ENCODE peak calls at places on chromosomes 11 and 22, in five cellular contexts. W is H1, T is A549, M is GM12878, G is HepG2. A is an unnamed sample.

GRCh38 chr11:133945087-133945974 is 11.4 kb downstream of the IGSF9B start:
- DNase-seq in W (no peak), G (no peak), T (no peak), M (no peak), A (peak)

GRCh38 chr22:23088199-23088604 is 17.9 kb downstream of the GNAZ start:
- DNase-seq in W (no peak), M (no peak), T (no peak), G (no peak), A (peak)

GRCh38 chr11:94602430-94603372 is 35.5 kb downstream of the PIWIL4 start:
- DNase-seq in G (peak), M (peak), W (no peak), T (peak), A (peak)

GRCh38 chr11:45997599-45997998 is 75.1 kb downstream of the LARGE2 start:
- DNase-seq in M (no peak), T (no peak), G (no peak), W (no peak), A (peak)

GRCh38 chr22:29328566-29329500 is 13.3 kb upstream of the RASL10A start:
- DNase-seq in T (no peak), M (no peak), G (no peak), W (no peak), A (no peak)

GRCh38 chr22:39592104-39593060 is 21.8 kb downstream of the CACNA1I start:
- DNase-seq in T (peak), W (no peak), M (no peak), G (no peak), A (no peak)

GRCh38 chr22:38716827-38717226 is 11.1 kb downstream of the GTPBP1 start:
- DNase-seq in G (no peak), W (no peak), M (no peak), T (no peak), A (no peak)

GRCh38 chr11:1827095-1827797 is 7.5 kb upstream of the SYT8 start:
- DNase-seq in M (no peak), T (peak), G (peak), W (no peak), A (no peak)

GRCh38 chr11:118638726-118639125 is 31.3 kb downstream of the PHLDB1 start:
- DNase-seq in G (no peak), T (no peak), M (no peak), W (no peak), A (no peak)

GRCh38 chr11:8934735-8935478 is 2.2 kb upstream of the C11orf16 start:
- DNase-seq in T (peak), W (no peak), G (peak), M (no peak), A (no peak)

GRCh38 chr11:27392715-27393114 is 29.7 kb upstream of the CCDC34 start:
- DNase-seq in M (no peak), T (peak), G (peak), W (no peak), A (peak)

GRCh38 chr11:20010106-20010860 is 150.0 kb downstream of the DBX1 start:
- DNase-seq in M (no peak), G (no peak), T (no peak), W (no peak), A (no peak)

GRCh38 chr22:30600925-30601324 is 6.0 kb upstream of the TCN2 start:
- DNase-seq in G (no peak), M (no peak), T (no peak), W (no peak), A (no peak)

GRCh38 chr11:57315491-57315890 is 9.3 kb downstream of the TNKS1BP1 start:
- DNase-seq in M (no peak), W (no peak), G (no peak), T (no peak), A (peak)

GRCh38 chr11:68649851-68650555 is 34.3 kb upstream of the GAL start:
- DNase-seq in G (no peak), T (no peak), M (no peak), W (no peak), A (no peak)

GRCh38 chr22:25898707-25899365 is 156.8 kb downstream of the MYO18B start:
- DNase-seq in G (peak), T (peak), W (peak), M (no peak), A (peak)

GRCh38 chr11:73346186-73346935 is 29.8 kb upstream of the RELT start:
- DNase-seq in T (no peak), G (no peak), M (no peak), W (no peak), A (no peak)

GRCh38 chr11:79600747-79601146 is 159.9 kb upstream of the TENM4 start:
- DNase-seq in T (no peak), W (no peak), G (no peak), M (no peak), A (no peak)

GRCh38 chr11:36149538-36150242 is 139.5 kb downstream of the COMMD9 start:
- DNase-seq in M (peak), G (peak), T (peak), W (peak), A (peak)

GRCh38 chr11:82718307-82718706 is 15.4 kb downstream of the FAM181B start:
- DNase-seq in M (no peak), T (peak), G (peak), W (no peak), A (peak)

GRCh38 chr11:128550967-128551522 is 36.3 kb downstream of the ETS1 start:
- DNase-seq in M (no peak), G (no peak), W (no peak), T (no peak), A (no peak)

GRCh38 chr11:103594283-103594682 is 442.2 kb upstream of the DDI1 start:
- DNase-seq in G (no peak), M (no peak), W (no peak), T (no peak), A (no peak)

GRCh38 chr11:85847436-85847835 is 7.7 kb upstream of the CCDC83 start:
- DNase-seq in M (no peak), T (no peak), W (no peak), G (no peak), A (no peak)

GRCh38 chr22:50530857-50531545 is 1.2 kb upstream of the TYMP start:
- DNase-seq in M (no peak), T (peak), W (no peak), G (peak), A (no peak)

GRCh38 chr11:130471731-130472433 is 23.4 kb downstream of the ADAMTS15 start:
- DNase-seq in M (no peak), T (no peak), W (no peak), G (no peak), A (no peak)

GRCh38 chr11:104484784-104485554 is 321.0 kb upstream of the PDGFD start:
- DNase-seq in W (no peak), T (no peak), G (no peak), M (no peak), A (no peak)

GRCh38 chr11:36139767-36140166 is 149.5 kb downstream of the COMMD9 start:
- DNase-seq in T (no peak), M (no peak), W (no peak), G (no peak), A (no peak)

GRCh38 chr22:38921126-38921525 is 36.3 kb upstream of the APOBEC3A start:
- DNase-seq in T (no peak), W (no peak), M (no peak), G (no peak), A (no peak)

GRCh38 chr22:35882226-35883027 is 146.2 kb downstream of the RBFOX2 start:
- DNase-seq in T (no peak), G (no peak), W (no peak), M (no peak), A (no peak)

GRCh38 chr11:125245299-125245698 is 80.7 kb downstream of the PKNOX2 start:
- DNase-seq in G (no peak), M (no peak), T (no peak), W (no peak), A (no peak)

GRCh38 chr11:14244926-14245325 is 114.1 kb downstream of the RRAS2 start:
- DNase-seq in T (no peak), W (no peak), M (no peak), G (no peak), A (no peak)

GRCh38 chr22:30572840-30573593 is 1.4 kb downstream of the GAL3ST1 start:
- DNase-seq in M (no peak), W (no peak), G (peak), T (peak), A (no peak)

GRCh38 chr22:21766933-21767462 is 31.4 kb upstream of the YPEL1 start:
- DNase-seq in W (no peak), G (no peak), M (no peak), T (no peak), A (no peak)

GRCh38 chr11:123973816-123974215 is 3.8 kb downstream of the OR10S1 start:
- DNase-seq in W (no peak), M (no peak), T (no peak), G (no peak), A (no peak)

GRCh38 chr22:49395617-49396016 is 432.1 kb downstream of the BRD1 start:
- DNase-seq in G (no peak), M (no peak), W (no peak), T (no peak), A (no peak)

GRCh38 chr11:69943506-69943905 is 124.3 kb upstream of the FGF3 start:
- DNase-seq in T (no peak), M (no peak), G (no peak), W (no peak), A (no peak)

GRCh38 chr11:122097419-122098001 is 18.5 kb downstream of the BLID start:
- DNase-seq in G (no peak), W (no peak), T (no peak), M (no peak), A (no peak)
- TF ChIP-seq HDAC2 in G (no peak), W (no peak), T (no peak), M (no peak), A (no peak)

DNA sequence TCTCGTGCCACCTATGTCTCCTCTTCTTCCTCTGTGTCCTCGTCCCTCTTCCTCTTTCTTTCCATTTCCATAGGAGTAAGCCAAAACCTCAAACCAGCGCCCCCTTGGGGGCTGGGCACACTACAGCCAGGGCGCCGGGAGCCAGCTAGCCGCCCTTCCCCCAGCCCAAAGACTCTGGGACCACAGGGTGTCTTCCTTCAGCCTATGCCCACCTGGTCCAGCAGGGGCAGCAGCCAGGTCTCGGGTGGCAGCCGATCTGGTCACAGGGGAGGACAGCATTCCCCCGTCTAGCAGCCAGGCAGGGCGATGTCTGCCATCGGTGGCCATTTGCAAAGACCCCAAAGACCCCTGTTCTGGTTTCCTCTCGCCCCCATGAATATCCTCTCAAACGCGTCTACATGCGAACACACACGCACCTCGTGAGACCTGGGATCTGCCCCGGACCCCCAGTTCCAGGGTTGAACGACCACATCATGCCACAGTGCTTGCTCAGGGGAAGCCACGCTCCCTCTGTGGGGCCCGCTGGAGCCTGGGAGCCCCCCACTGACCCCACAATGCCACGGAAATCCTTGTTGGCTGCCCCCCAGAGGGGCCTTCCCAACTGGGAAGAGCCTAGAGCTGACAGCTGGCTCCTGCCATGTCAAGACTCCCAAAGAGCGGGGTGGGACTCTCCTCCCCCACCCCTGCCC is 546.0 kb upstream of the CCDC179 start:
- DNase-seq in W (no peak), M (no peak), T (no peak), G (no peak), A (no peak)
- TF ChIP-seq HDAC2 in W (no peak), M (no peak), T (no peak), G (no peak), A (no peak)

GRCh38 chr22:47282851-47283250 is 520.4 kb downstream of the TBC1D22A start:
- DNase-seq in G (no peak), T (no peak), M (no peak), W (no peak), A (no peak)
- TF ChIP-seq HDAC2 in G (no peak), T (no peak), M (no peak), W (no peak), A (no peak)

DNA sequence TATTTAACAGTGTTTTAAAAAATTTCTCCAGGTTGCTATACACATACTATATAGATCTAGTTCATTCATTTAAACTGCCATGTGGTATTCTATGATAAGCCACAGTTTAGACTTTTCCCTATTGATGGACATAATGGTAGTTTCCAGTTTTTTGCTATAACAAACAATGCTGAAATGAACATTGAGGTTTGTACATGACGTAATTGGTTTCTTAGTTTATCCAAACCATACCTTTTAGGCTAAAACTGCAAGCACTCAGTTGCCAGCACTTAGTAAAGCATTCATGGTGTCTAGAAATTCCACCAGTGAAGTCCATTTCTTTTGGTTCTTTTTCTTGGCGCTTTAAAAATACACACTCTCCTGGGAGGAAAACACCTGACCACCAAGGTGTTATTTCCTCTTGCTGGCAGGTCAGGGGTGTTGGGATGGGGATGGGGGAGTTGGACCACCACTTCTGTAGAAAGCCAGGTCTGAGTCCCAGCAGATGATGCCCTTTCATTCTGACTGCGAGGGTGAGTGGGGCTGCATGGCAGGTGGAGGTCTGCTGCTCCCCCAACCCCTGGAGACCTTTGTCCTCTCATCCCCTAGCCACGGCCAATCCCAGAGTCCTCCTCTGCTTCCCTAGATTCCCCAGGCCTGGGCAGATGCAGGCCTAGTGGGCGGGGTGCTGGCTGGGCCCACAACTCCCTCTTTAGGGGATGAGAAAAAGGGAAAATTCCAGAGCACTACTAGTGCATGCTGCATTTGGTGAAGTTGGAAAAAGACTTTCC is 41.1 kb downstream of the C11orf91 start:
- DNase-seq in T (no peak), G (no peak), M (no peak), W (no peak), A (no peak)
- TF ChIP-seq HDAC2 in T (no peak), G (no peak), M (no peak), W (no peak), A (no peak)

DNA sequence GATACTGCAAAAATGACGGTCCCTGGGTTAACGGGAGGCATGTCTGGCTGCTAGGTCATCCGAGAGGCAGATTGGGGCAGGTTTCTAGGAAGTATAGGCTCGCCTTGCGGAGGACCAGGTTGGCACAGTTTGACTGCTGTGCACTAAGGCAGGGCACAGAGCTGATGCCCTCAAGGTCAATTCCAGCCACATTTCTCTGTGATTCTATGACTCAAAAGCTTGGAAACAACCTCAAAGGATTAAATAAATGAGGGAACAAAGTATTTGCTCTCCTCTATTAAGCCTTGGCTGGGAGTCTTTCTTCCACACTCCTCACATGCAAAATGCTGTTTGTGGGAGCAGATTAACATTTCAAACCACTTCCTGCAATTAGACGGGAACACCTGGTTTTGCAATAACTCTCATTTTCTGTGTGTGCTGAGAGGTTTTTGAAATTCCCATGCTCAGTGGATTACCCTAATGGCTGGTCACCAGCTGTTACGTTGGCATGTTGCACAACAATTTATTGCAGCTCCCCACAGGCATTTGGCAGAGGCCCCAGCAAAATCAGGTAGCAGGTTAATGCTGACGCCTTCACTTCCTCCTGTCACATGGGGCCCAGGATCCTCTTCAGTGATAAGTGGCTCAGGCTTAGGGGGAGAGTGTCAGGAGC is 61.0 kb upstream of the PLET1 start:
- DNase-seq in W (peak), M (peak), T (peak), G (peak), A (no peak)
- TF ChIP-seq HDAC2 in W (no peak), M (no peak), T (no peak), G (no peak), A (no peak)

GRCh38 chr11:47414685-47415070 is 6.3 kb downstream of the SLC39A13 start:
- DNase-seq in W (no peak), T (no peak), M (no peak), G (no peak), A (no peak)
- TF ChIP-seq HDAC2 in W (no peak), T (no peak), M (no peak), G (no peak), A (no peak)

A was measured in K562.